ENCODE peak calls at places on chromosomes 1 and 21, in nine cellular contexts. P is body of pancreas, C is mucosa of descending colon, I is psoas muscle, J is A549, A is DND-41, B is heart left ventricle, H is RWPE2, V is HepG2. M is an unnamed sample.

GRCh38 chr1:68081775-68082283 is 31.4 kb upstream of the DIRAS3 start:
- ATAC-seq in V (no peak), B (no peak), A (no peak), I (no peak), P (no peak), H (no peak), J (no peak), C (no peak), M (no peak)

GRCh38 chr21:35366348-35367085 is 317.4 kb upstream of the RUNX1 start:
- ATAC-seq in P (peak), H (no peak), V (no peak), I (peak), J (no peak), A (no peak), B (peak), C (no peak), M (peak)

GRCh38 chr1:233097546-233098254 is 147.3 kb downstream of the NTPCR start:
- ATAC-seq in A (no peak), C (no peak), J (peak), V (no peak), P (peak), B (no peak), H (peak), I (no peak), M (peak)

GRCh38 chr1:31552489-31552888 is 23.8 kb upstream of the TINAGL1 start:
- ATAC-seq in I (no peak), P (no peak), C (no peak), J (no peak), V (no peak), A (no peak), H (no peak), B (no peak), M (no peak)

GRCh38 chr1:208308221-208308620 is 64.0 kb upstream of the PLXNA2 start:
- ATAC-seq in J (no peak), P (no peak), V (no peak), H (no peak), C (no peak), I (no peak), A (no peak), B (no peak), M (no peak)

GRCh38 chr1:46488343-46489168 is 1.1 kb upstream of the DMBX1 start:
- ATAC-seq in H (no peak), A (no peak), I (no peak), C (no peak), P (no peak), V (no peak), B (no peak), J (peak), M (no peak)

GRCh38 chr1:156626079-156626438 is 6.8 kb downstream of the HAPLN2 start:
- ATAC-seq in H (no peak), A (no peak), V (no peak), I (no peak), P (no peak), J (no peak), C (no peak), B (no peak), M (no peak)

GRCh38 chr1:114341886-114342285 is 169.1 kb downstream of the TRIM33 start:
- ATAC-seq in I (no peak), V (no peak), A (no peak), B (no peak), H (no peak), J (no peak), C (no peak), P (no peak), M (no peak)

GRCh38 chr1:55839626-55840025 is 624.5 kb upstream of the USP24 start:
- ATAC-seq in V (no peak), C (no peak), J (no peak), H (no peak), A (no peak), P (no peak), I (no peak), B (no peak), M (no peak)

GRCh38 chr1:199747984-199748383 is 279.5 kb upstream of the NR5A2 start:
- ATAC-seq in V (no peak), H (no peak), P (no peak), J (no peak), B (no peak), I (no peak), C (no peak), A (no peak), M (no peak)

GRCh38 chr1:236576004-236576403 is 28.3 kb downstream of the HEATR1 start:
- ATAC-seq in V (no peak), P (no peak), C (no peak), A (no peak), J (no peak), B (no peak), I (no peak), H (no peak), M (no peak)

GRCh38 chr1:28313710-28314510 is 14.9 kb upstream of the MED18 start:
- ATAC-seq in C (peak), A (no peak), V (peak), I (peak), B (no peak), H (peak), P (peak), J (peak), M (no peak)

GRCh38 chr1:44417351-44418021 is 12.4 kb downstream of the RNF220 start:
- ATAC-seq in C (peak), A (no peak), J (no peak), V (peak), I (peak), P (peak), H (no peak), B (no peak), M (peak)
- H3K4me3 ChIP-seq in C (no peak), A (no peak), J (no peak), V (no peak), I (peak), P (no peak), H (no peak), B (peak), M (peak)

GRCh38 chr1:225458222-225458631 is 30.4 kb upstream of the LBR start:
- ATAC-seq in I (no peak), H (no peak), V (no peak), A (no peak), B (no peak), P (no peak), C (no peak), J (no peak), M (no peak)

GRCh38 chr1:225451840-225452515 is 24.1 kb upstream of the LBR start:
- ATAC-seq in P (no peak), J (no peak), H (no peak), V (no peak), A (no peak), I (no peak), C (no peak), B (no peak), M (no peak)

GRCh38 chr1:225454067-225454618 is 26.3 kb upstream of the LBR start:
- ATAC-seq in H (peak), A (no peak), C (no peak), V (peak), J (peak), I (no peak), P (no peak), B (no peak), M (no peak)

GRCh38 chr1:225451340-225451739 is 23.5 kb upstream of the LBR start:
- ATAC-seq in I (no peak), J (no peak), P (no peak), B (no peak), H (no peak), C (no peak), A (peak), V (no peak), M (no peak)

GRCh38 chr1:225454733-225455132 is 26.9 kb upstream of the LBR start:
- ATAC-seq in V (peak), A (no peak), C (peak), H (peak), P (peak), J (peak), B (no peak), I (peak), M (peak)
- H3K4me3 ChIP-seq in V (no peak), A (no peak), C (no peak), H (no peak), P (no peak), J (no peak), B (no peak), I (no peak), M (no peak)

GRCh38 chr1:151373196-151373595 is 691 bp upstream of the SELENBP1 start:
- ATAC-seq in A (no peak), B (no peak), C (no peak), P (no peak), V (no peak), J (no peak), I (no peak), H (no peak), M (no peak)

GRCh38 chr1:151370211-151370911 is 2.1 kb downstream of the SELENBP1 start:
- ATAC-seq in I (no peak), C (no peak), H (no peak), B (no peak), J (no peak), A (peak), V (no peak), P (no peak), M (no peak)

GRCh38 chr1:151371340-151371739 is 1.2 kb downstream of the SELENBP1 start:
- ATAC-seq in V (no peak), I (peak), H (peak), J (peak), C (peak), A (no peak), P (peak), B (peak), M (peak)

GRCh38 chr1:151372411-151372934 is at the start of gene SELENBP1:
- ATAC-seq in V (peak), C (peak), I (peak), A (no peak), P (peak), H (peak), J (peak), B (peak), M (peak)

GRCh38 chr1:151371744-151372410 is 628 bp downstream of the SELENBP1 start:
- ATAC-seq in A (no peak), I (peak), B (peak), C (peak), J (peak), H (peak), V (peak), P (peak), M (peak)
- H3K4me3 ChIP-seq in A (no peak), I (peak), B (peak), C (peak), J (peak), H (no peak), V (peak), P (no peak), M (peak)

GRCh38 chr1:26789612-26789865 is 1.8 kb downstream of the PIGV start:
- ATAC-seq in I (no peak), A (no peak), P (no peak), C (no peak), V (no peak), J (no peak), B (no peak), H (no peak), M (no peak)
- H3K4me3 ChIP-seq in I (no peak), A (no peak), P (no peak), C (no peak), V (no peak), J (no peak), B (no peak), H (no peak), M (no peak)

GRCh38 chr1:47752048-47752451 is 245.1 kb downstream of the TRABD2B start:
- ATAC-seq in J (no peak), A (no peak), V (no peak), C (peak), B (no peak), P (peak), I (no peak), H (no peak), M (peak)

GRCh38 chr1:47751188-47751587 is 246.0 kb downstream of the TRABD2B start:
- ATAC-seq in I (no peak), P (no peak), J (no peak), V (no peak), C (peak), H (no peak), A (no peak), B (no peak), M (no peak)

GRCh38 chr1:47754221-47754620 is 243.0 kb downstream of the TRABD2B start:
- ATAC-seq in H (no peak), J (no peak), V (no peak), C (no peak), B (no peak), P (no peak), A (no peak), I (no peak), M (no peak)

GRCh38 chr1:47753808-47754207 is 243.4 kb downstream of the TRABD2B start:
- ATAC-seq in C (no peak), A (no peak), V (no peak), P (no peak), B (no peak), H (no peak), I (no peak), J (no peak), M (no peak)

GRCh38 chr1:47752560-47752959 is 244.6 kb downstream of the TRABD2B start:
- ATAC-seq in V (no peak), J (no peak), I (no peak), H (no peak), B (no peak), C (no peak), A (no peak), P (no peak), M (no peak)
- H3K4me3 ChIP-seq in V (no peak), J (no peak), I (no peak), H (no peak), B (no peak), C (no peak), A (no peak), P (no peak), M (no peak)

GRCh38 chr1:9294440-9294773 is 1.7 kb downstream of the SPSB1 start:
- ATAC-seq in P (no peak), H (peak), I (peak), V (peak), A (peak), C (no peak), B (no peak), J (peak), M (peak)
- H3K4me3 ChIP-seq in P (no peak), H (peak), I (peak), V (no peak), A (peak), C (no peak), B (no peak), J (peak), M (peak)

M was measured in gastroesophageal sphincter.